ENCODE peak calls at places on chromosome 4, in four cellular contexts. H is astrocyte of the cerebellum; U is T-helper 1 cell; A is stimulated activated CD4-positive, alpha-beta T cell treated with anti-CD3 and anti-CD28 coated beads, TNF-alpha, amount 100 ng/mL, for 1 hour. N is an unnamed sample.

GRCh38 chr4:46975841-46976551 is 17.4 kb downstream of the GABRA4 start:
- DNase-seq in H (no peak), U (no peak), A (no peak), N (no peak)

GRCh38 chr4:6854098-6854744 is 55.4 kb upstream of the TBC1D14 start:
- DNase-seq in H (no peak), U (no peak), A (no peak), N (no peak)

GRCh38 chr4:48331577-48332340 is 9.6 kb upstream of the SLAIN2 start:
- DNase-seq in H (no peak), U (no peak), A (no peak), N (no peak)

GRCh38 chr4:114677346-114677979 is 78.9 kb downstream of the UGT8 start:
- DNase-seq in H (no peak), U (no peak), A (no peak), N (no peak)

GRCh38 chr4:180828455-180829018 is 1414.7 kb upstream of the TENM3 start:
- DNase-seq in H (peak; percentile 79), U (no peak), A (no peak), N (no peak)

GRCh38 chr4:158179465-158179864 is 6.6 kb upstream of the GASK1B start:
- DNase-seq in H (no peak), U (no peak), A (no peak), N (no peak)

GRCh38 chr4:101348367-101348827 is 1.1 kb upstream of the PPP3CA start:
- DNase-seq in H (no peak), U (no peak), A (no peak), N (no peak)

GRCh38 chr4:165464813-165465381 is 86.1 kb downstream of the CPE start:
- DNase-seq in H (peak; percentile 37), U (no peak), A (no peak), N (no peak)

GRCh38 chr4:1962980-1963379 is 45.8 kb downstream of the NELFA start:
- DNase-seq in H (no peak), U (no peak), A (no peak), N (no peak)

GRCh38 chr4:78560296-78560963 is 8.9 kb downstream of the ANXA3 start:
- DNase-seq in H (peak; percentile 29), U (no peak), A (no peak), N (no peak)

GRCh38 chr4:2714071-2714770 is 41.9 kb downstream of the TNIP2 start:
- DNase-seq in H (no peak), U (no peak), A (no peak), N (peak; percentile 24)

GRCh38 chr4:8376361-8377102 is 64.0 kb downstream of the ACOX3 start:
- DNase-seq in H (no peak), U (no peak), A (no peak), N (no peak)

GRCh38 chr4:137968956-137969709 is 273.0 kb downstream of the SLC7A11 start:
- DNase-seq in H (no peak), U (no peak), A (no peak), N (no peak)

GRCh38 chr4:89486042-89486441 is 178.4 kb upstream of the GPRIN3 start:
- DNase-seq in H (no peak), U (no peak), A (no peak), N (no peak)